ENCODE peak calls at places on chromosomes 16 and 17, in seven cellular contexts. One of them, this sample, is unnamed.

GRCh38 chr17:33218657-33219298 is 74.3 kb downstream of the ASIC2 start:
- DNase-seq in HAP-1: no peak
- DNase-seq in uterus: no peak
- DNase-seq in midbrain: no peak
- DNase-seq in posterior vena cava: no peak
- DNase-seq in pons: no peak
- DNase-seq in T-helper 9 cell: no peak
- DNase-seq in this sample: no peak

GRCh38 chr16:30030841-30031413 is at the start of gene TLCD3B:
- DNase-seq in midbrain: no peak
- DNase-seq in T-helper 9 cell: no peak
- DNase-seq in HAP-1: no peak
- DNase-seq in posterior vena cava: no peak
- DNase-seq in pons: no peak
- DNase-seq in uterus: no peak
- DNase-seq in this sample: no peak

GRCh38 chr16:82880361-82880760 is 253.6 kb downstream of the CDH13 start:
- DNase-seq in HAP-1: no peak
- DNase-seq in midbrain: no peak
- DNase-seq in T-helper 9 cell: no peak
- DNase-seq in pons: no peak
- DNase-seq in posterior vena cava: no peak
- DNase-seq in uterus: no peak
- DNase-seq in this sample: no peak

GRCh38 chr16:15592324-15592723 is 50.6 kb downstream of the MARF1 start:
- DNase-seq in posterior vena cava: no peak
- DNase-seq in midbrain: no peak
- DNase-seq in T-helper 9 cell: no peak
- DNase-seq in HAP-1: no peak
- DNase-seq in uterus: no peak
- DNase-seq in pons: no peak
- DNase-seq in this sample: peak

GRCh38 chr17:2693561-2694380 is 17.8 kb downstream of the CLUH start:
- DNase-seq in HAP-1: no peak
- DNase-seq in pons: no peak
- DNase-seq in posterior vena cava: no peak
- DNase-seq in uterus: peak
- DNase-seq in T-helper 9 cell: no peak
- DNase-seq in midbrain: no peak
- DNase-seq in this sample: no peak

GRCh38 chr16:526181-527014 is 1.1 kb upstream of the CAPN15 start:
- DNase-seq in posterior vena cava: no peak
- DNase-seq in uterus: no peak
- DNase-seq in midbrain: no peak
- DNase-seq in pons: no peak
- DNase-seq in T-helper 9 cell: no peak
- DNase-seq in HAP-1: peak
- DNase-seq in this sample: no peak

GRCh38 chr17:48211787-48212186 is 104.2 kb downstream of the SNX11 start:
- DNase-seq in pons: no peak
- DNase-seq in uterus: no peak
- DNase-seq in HAP-1: no peak
- DNase-seq in midbrain: no peak
- DNase-seq in posterior vena cava: no peak
- DNase-seq in T-helper 9 cell: no peak
- DNase-seq in this sample: no peak

GRCh38 chr16:53131363-53132071 is 76.7 kb downstream of the CHD9 start:
- DNase-seq in T-helper 9 cell: peak
- DNase-seq in pons: peak
- DNase-seq in HAP-1: peak
- DNase-seq in midbrain: peak
- DNase-seq in posterior vena cava: peak
- DNase-seq in uterus: peak
- DNase-seq in this sample: peak

GRCh38 chr16:59210955-59211541 is 476.9 kb upstream of the GOT2 start:
- DNase-seq in midbrain: no peak
- DNase-seq in pons: peak
- DNase-seq in posterior vena cava: no peak
- DNase-seq in uterus: no peak
- DNase-seq in T-helper 9 cell: no peak
- DNase-seq in HAP-1: peak
- DNase-seq in this sample: no peak

GRCh38 chr16:24906199-24906808 is 60.5 kb downstream of the SLC5A11 start:
- DNase-seq in HAP-1: no peak
- DNase-seq in posterior vena cava: no peak
- DNase-seq in midbrain: no peak
- DNase-seq in pons: no peak
- DNase-seq in T-helper 9 cell: no peak
- DNase-seq in uterus: no peak
- DNase-seq in this sample: no peak

GRCh38 chr16:66511615-66512500 is 38.1 kb downstream of the TK2 start:
- DNase-seq in HAP-1: no peak
- DNase-seq in uterus: no peak
- DNase-seq in midbrain: no peak
- DNase-seq in posterior vena cava: peak
- DNase-seq in pons: peak
- DNase-seq in T-helper 9 cell: no peak
- DNase-seq in this sample: no peak

GRCh38 chr17:35432176-35433074 is at the start of gene SLFN12:
- DNase-seq in midbrain: peak
- DNase-seq in uterus: peak
- DNase-seq in HAP-1: peak
- DNase-seq in pons: peak
- DNase-seq in T-helper 9 cell: peak
- DNase-seq in posterior vena cava: peak
- DNase-seq in this sample: peak

GRCh38 chr16:50037791-50038190 is 12.8 kb downstream of the CNEP1R1 start:
- DNase-seq in T-helper 9 cell: no peak
- DNase-seq in uterus: no peak
- DNase-seq in posterior vena cava: no peak
- DNase-seq in midbrain: no peak
- DNase-seq in pons: no peak
- DNase-seq in HAP-1: no peak
- DNase-seq in this sample: no peak

GRCh38 chr17:63476494-63476856 is 386 bp upstream of the ACE start:
- DNase-seq in pons: no peak
- DNase-seq in HAP-1: peak
- DNase-seq in midbrain: no peak
- DNase-seq in posterior vena cava: no peak
- DNase-seq in uterus: no peak
- DNase-seq in T-helper 9 cell: peak
- DNase-seq in this sample: peak

This sample was measured in memory B cell.